ENCODE peak calls at places on chromosomes 12 and 14, in eight cellular contexts. F is aorta; Q is HCT116; P is A673; X is activated T-cell treated with anti-CD3 and anti-CD28 coated beads, Interleukin-2, amount 50 U/mL, for 1 hour; R is HFFc6; Z is AG09319; T is psoas muscle. G is an unnamed sample.

GRCh38 chr12:63880742-63881141 is 36.2 kb downstream of the SRGAP1 start:
- DNase-seq in X (no peak), T (no peak), R (no peak), P (no peak), F (no peak), Q (no peak), Z (no peak), G (no peak)

GRCh38 chr12:113838896-113839295 is 127.2 kb downstream of the RBM19 start:
- DNase-seq in Q (no peak), P (no peak), X (no peak), T (no peak), R (no peak), Z (no peak), F (no peak), G (no peak)

GRCh38 chr12:45575823-45576448 is 153.6 kb upstream of the ARID2 start:
- DNase-seq in R (no peak), Q (no peak), X (no peak), Z (no peak), T (no peak), P (no peak), F (no peak), G (no peak)

GRCh38 chr14:89616425-89617141 is 199.6 kb upstream of the FOXN3 start:
- DNase-seq in X (no peak), Q (no peak), Z (no peak), T (no peak), F (no peak), P (peak; percentile 47), R (peak; percentile 29), G (peak; percentile 77)

GRCh38 chr12:130357729-130358330 is 20.1 kb downstream of the PIWIL1 start:
- DNase-seq in Q (no peak), F (no peak), Z (no peak), R (no peak), X (no peak), T (no peak), P (no peak), G (no peak)

GRCh38 chr14:22438742-22439141 is 150.3 kb downstream of the DAD1 start:
- DNase-seq in X (no peak), P (peak; percentile 66), Z (no peak), T (no peak), Q (no peak), F (no peak), R (no peak), G (no peak)

GRCh38 chr12:120394483-120395367 is 25.8 kb upstream of the MSI1 start:
- DNase-seq in T (no peak), Z (no peak), Q (no peak), P (no peak), F (no peak), R (no peak), X (no peak), G (no peak)

GRCh38 chr12:57276935-57277563 is 26.1 kb upstream of the STAC3 start:
- DNase-seq in Z (no peak), R (peak; percentile 47), Q (peak; percentile 18), F (no peak), X (no peak), T (no peak), P (peak; percentile 52), G (peak; percentile 60)

GRCh38 chr14:39267592-39268112 is 33.9 kb downstream of the MIA2 start:
- DNase-seq in R (peak; percentile 12), Z (no peak), T (no peak), P (peak; percentile 40), Q (peak; percentile 24), X (no peak), F (no peak), G (peak; percentile 39)

GRCh38 chr12:62778187-62778586 is 156.8 kb downstream of the PPM1H start:
- DNase-seq in X (no peak), Q (no peak), P (no peak), T (no peak), Z (no peak), F (no peak), R (no peak), G (no peak)

GRCh38 chr14:89721991-89722390 is 232.5 kb downstream of the EFCAB11 start:
- DNase-seq in P (no peak), R (no peak), Q (no peak), Z (no peak), X (no peak), T (no peak), F (no peak), G (no peak)

GRCh38 chr14:30943694-30944093 is 69.3 kb downstream of the COCH start:
- DNase-seq in T (no peak), Q (no peak), P (no peak), F (no peak), R (no peak), Z (no peak), X (no peak), G (no peak)

GRCh38 chr12:26268841-26269553 is 73.6 kb downstream of the SSPN start:
- DNase-seq in R (no peak), Z (no peak), P (no peak), F (no peak), Q (no peak), T (no peak), X (no peak), G (no peak)

GRCh38 chr14:37903561-37904191 is 304.0 kb upstream of the SSTR1 start:
- DNase-seq in P (peak; percentile 77), F (no peak), Q (peak; percentile 28), T (no peak), Z (no peak), R (peak; percentile 54), X (no peak), G (peak; percentile 75)

GRCh38 chr14:63542231-63542999 is 762 bp downstream of the PPP2R5E start:
- DNase-seq in P (peak; percentile 41), Z (no peak), F (peak; percentile 60), R (no peak), T (no peak), Q (no peak), X (no peak), G (no peak)

GRCh38 chr12:64627781-64628180 is 17.5 kb downstream of the RASSF3 start:
- DNase-seq in X (no peak), F (no peak), Z (peak; percentile 59), Q (no peak), P (no peak), R (peak; percentile 54), T (no peak), G (peak; percentile 83)

GRCh38 chr14:48937796-48938195 is 648.4 kb downstream of the RPS29 start:
- DNase-seq in F (no peak), Q (no peak), Z (no peak), X (no peak), T (no peak), P (peak; percentile 60), R (no peak), G (no peak)

GRCh38 chr14:102829106-102829505 is 51.9 kb downstream of the TRAF3 start:
- DNase-seq in F (no peak), Q (no peak), T (no peak), P (no peak), R (no peak), Z (no peak), X (no peak), G (peak; percentile 63)

GRCh38 chr12:42173961-42174521 is 29.4 kb upstream of the GXYLT1 start:
- DNase-seq in T (no peak), Z (no peak), Q (no peak), F (no peak), P (no peak), X (no peak), R (no peak), G (no peak)

GRCh38 chr12:103272949-103273348 is 222.8 kb downstream of the C12orf42 start:
- DNase-seq in R (no peak), Q (no peak), T (no peak), Z (no peak), X (no peak), F (no peak), P (no peak), G (no peak)

GRCh38 chr12:6347367-6348338 is 5.8 kb upstream of the TNFRSF1A start:
- DNase-seq in X (no peak), F (peak; percentile 90), R (no peak), T (peak; percentile 64), Q (no peak), Z (no peak), P (no peak), G (peak; percentile 58)